ENCODE peak calls at places on chromosomes 7 and 10, in four cellular contexts. One of them, this sample, is unnamed.

GRCh38 chr7:133353775-133354174 is 100.9 kb downstream of the EXOC4 start:
- DNase-seq in HepG2: no peak
- DNase-seq in GM12878: no peak
- DNase-seq in K562: no peak
- DNase-seq in this sample: no peak

GRCh38 chr10:64091889-64092288 is 570.7 kb downstream of the REEP3 start:
- DNase-seq in HepG2: peak
- DNase-seq in GM12878: no peak
- DNase-seq in K562: no peak
- DNase-seq in this sample: peak

GRCh38 chr7:98250789-98251188 is 1.2 kb downstream of the TECPR1 start:
- DNase-seq in HepG2: no peak
- DNase-seq in GM12878: no peak
- DNase-seq in K562: no peak
- DNase-seq in this sample: no peak

GRCh38 chr10:119007211-119007574 is 22.3 kb upstream of the NANOS1 start:
- DNase-seq in HepG2: no peak
- DNase-seq in GM12878: no peak
- DNase-seq in K562: no peak
- DNase-seq in this sample: no peak

GRCh38 chr7:154757756-154758155 is 245.2 kb downstream of the PAXIP1 start:
- DNase-seq in HepG2: no peak
- DNase-seq in GM12878: no peak
- DNase-seq in K562: no peak
- DNase-seq in this sample: no peak

GRCh38 chr7:95595825-95596182 is 512 bp downstream of the PDK4 start:
- DNase-seq in HepG2: no peak
- DNase-seq in GM12878: no peak
- DNase-seq in K562: no peak
- DNase-seq in this sample: no peak

GRCh38 chr7:17849504-17849903 is 90.8 kb downstream of the SNX13 start:
- DNase-seq in HepG2: peak
- DNase-seq in GM12878: no peak
- DNase-seq in K562: no peak
- DNase-seq in this sample: no peak

GRCh38 chr10:102118867-102119266 is 1.3 kb downstream of the LDB1 start:
- DNase-seq in HepG2: no peak
- DNase-seq in GM12878: no peak
- DNase-seq in K562: no peak
- DNase-seq in this sample: no peak

GRCh38 chr10:112811741-112812551 is 138.1 kb upstream of the TCF7L2 start:
- DNase-seq in HepG2: peak
- DNase-seq in GM12878: no peak
- DNase-seq in K562: no peak
- DNase-seq in this sample: no peak

GRCh38 chr7:56083150-56083785 is 9.5 kb downstream of the PHKG1 start:
- DNase-seq in HepG2: no peak
- DNase-seq in GM12878: no peak
- DNase-seq in K562: no peak
- DNase-seq in this sample: no peak
- TF ChIP-seq TARDBP in HepG2: no peak
- TF ChIP-seq TARDBP in GM12878: no peak
- TF ChIP-seq TARDBP in K562: no peak
- TF ChIP-seq TARDBP in this sample: no peak

GRCh38 chr10:359093-359492 is 223.8 kb downstream of the ZMYND11 start:
- DNase-seq in HepG2: no peak
- DNase-seq in GM12878: no peak
- DNase-seq in K562: no peak
- DNase-seq in this sample: no peak

GRCh38 chr10:359762-360161 is 224.5 kb downstream of the ZMYND11 start:
- DNase-seq in HepG2: no peak
- DNase-seq in GM12878: no peak
- DNase-seq in K562: no peak
- DNase-seq in this sample: no peak

GRCh38 chr10:363152-363551 is 227.9 kb downstream of the ZMYND11 start:
- DNase-seq in HepG2: no peak
- DNase-seq in GM12878: no peak
- DNase-seq in K562: no peak
- DNase-seq in this sample: no peak

GRCh38 chr10:361203-362135 is 226.2 kb downstream of the ZMYND11 start:
- DNase-seq in HepG2: no peak
- DNase-seq in GM12878: no peak
- DNase-seq in K562: no peak
- DNase-seq in this sample: no peak

GRCh38 chr10:360653-361052 is 225.4 kb downstream of the ZMYND11 start:
- DNase-seq in HepG2: peak
- DNase-seq in GM12878: no peak
- DNase-seq in K562: no peak
- DNase-seq in this sample: no peak
- TF ChIP-seq TARDBP in HepG2: no peak
- TF ChIP-seq TARDBP in GM12878: no peak
- TF ChIP-seq TARDBP in K562: no peak
- TF ChIP-seq TARDBP in this sample: no peak

GRCh38 chr7:2643386-2644229 is 11.8 kb downstream of the TTYH3 start:
- DNase-seq in HepG2: no peak
- DNase-seq in GM12878: no peak
- DNase-seq in K562: no peak
- DNase-seq in this sample: no peak

GRCh38 chr7:2646680-2647571 is 15.1 kb downstream of the TTYH3 start:
- DNase-seq in HepG2: no peak
- DNase-seq in GM12878: no peak
- DNase-seq in K562: peak
- DNase-seq in this sample: no peak

GRCh38 chr7:2646336-2646679 is 14.5 kb downstream of the TTYH3 start:
- DNase-seq in HepG2: no peak
- DNase-seq in GM12878: no peak
- DNase-seq in K562: no peak
- DNase-seq in this sample: no peak

GRCh38 chr7:2644514-2645273 is 12.9 kb downstream of the TTYH3 start:
- DNase-seq in HepG2: no peak
- DNase-seq in GM12878: no peak
- DNase-seq in K562: no peak
- DNase-seq in this sample: no peak

GRCh38 chr7:2645274-2645868 is 13.6 kb downstream of the TTYH3 start:
- DNase-seq in HepG2: no peak
- DNase-seq in GM12878: no peak
- DNase-seq in K562: no peak
- DNase-seq in this sample: no peak
- TF ChIP-seq TARDBP in HepG2: no peak
- TF ChIP-seq TARDBP in GM12878: no peak
- TF ChIP-seq TARDBP in K562: no peak
- TF ChIP-seq TARDBP in this sample: no peak

DNA sequence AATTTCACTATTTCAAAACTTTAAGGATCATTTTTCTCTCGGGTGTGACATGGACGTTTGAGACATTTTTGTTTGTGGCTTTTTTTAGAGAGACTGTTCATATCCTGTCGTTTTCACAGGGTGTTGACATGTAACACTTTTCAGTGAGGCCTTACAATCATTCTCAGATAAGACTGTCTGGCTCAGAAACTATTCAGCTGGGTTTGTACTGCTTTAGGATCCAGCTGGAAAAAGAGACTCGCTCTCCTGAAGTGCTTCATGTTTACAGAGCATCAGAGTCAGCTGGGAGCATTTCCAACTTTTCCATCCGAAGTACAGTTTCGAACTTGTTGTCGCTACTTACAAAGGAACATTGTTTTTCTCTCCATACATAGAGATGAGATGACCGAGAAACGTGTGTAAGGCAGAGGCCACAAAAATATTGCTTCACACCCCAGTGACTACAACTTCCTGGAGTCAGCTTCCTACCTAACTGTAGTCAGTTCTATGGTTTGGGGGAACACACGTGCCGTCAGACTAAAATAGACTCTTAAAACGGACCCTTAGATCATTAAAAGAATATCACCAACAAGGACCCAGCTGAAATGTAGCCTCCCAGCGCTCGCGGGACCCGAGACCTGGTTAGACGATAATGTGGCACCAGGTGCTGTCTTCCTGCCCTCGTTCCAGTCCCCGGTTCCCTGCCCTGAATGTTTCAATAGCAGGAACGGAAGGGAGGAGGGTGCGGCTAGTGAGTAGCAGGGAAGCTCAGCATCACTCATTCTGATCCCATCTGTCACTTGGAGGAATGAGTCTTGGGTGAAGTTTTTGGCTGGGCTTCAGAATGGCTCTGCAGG is 78.0 kb downstream of the MKI67 start:
- DNase-seq in HepG2: peak
- DNase-seq in GM12878: no peak
- DNase-seq in K562: no peak
- DNase-seq in this sample: no peak
- TF ChIP-seq TARDBP in HepG2: no peak
- TF ChIP-seq TARDBP in GM12878: no peak
- TF ChIP-seq TARDBP in K562: no peak
- TF ChIP-seq TARDBP in this sample: no peak

GRCh38 chr10:73043766-73044377 is 52.8 kb downstream of the P4HA1 start:
- DNase-seq in HepG2: no peak
- DNase-seq in GM12878: no peak
- DNase-seq in K562: no peak
- DNase-seq in this sample: no peak

GRCh38 chr10:73042130-73042529 is 54.5 kb downstream of the P4HA1 start:
- DNase-seq in HepG2: no peak
- DNase-seq in GM12878: no peak
- DNase-seq in K562: no peak
- DNase-seq in this sample: no peak

GRCh38 chr10:73043319-73043718 is 53.3 kb downstream of the P4HA1 start:
- DNase-seq in HepG2: no peak
- DNase-seq in GM12878: no peak
- DNase-seq in K562: no peak
- DNase-seq in this sample: no peak

GRCh38 chr10:73039635-73040034 is 57.0 kb downstream of the P4HA1 start:
- DNase-seq in HepG2: no peak
- DNase-seq in GM12878: no peak
- DNase-seq in K562: no peak
- DNase-seq in this sample: no peak

DNA sequence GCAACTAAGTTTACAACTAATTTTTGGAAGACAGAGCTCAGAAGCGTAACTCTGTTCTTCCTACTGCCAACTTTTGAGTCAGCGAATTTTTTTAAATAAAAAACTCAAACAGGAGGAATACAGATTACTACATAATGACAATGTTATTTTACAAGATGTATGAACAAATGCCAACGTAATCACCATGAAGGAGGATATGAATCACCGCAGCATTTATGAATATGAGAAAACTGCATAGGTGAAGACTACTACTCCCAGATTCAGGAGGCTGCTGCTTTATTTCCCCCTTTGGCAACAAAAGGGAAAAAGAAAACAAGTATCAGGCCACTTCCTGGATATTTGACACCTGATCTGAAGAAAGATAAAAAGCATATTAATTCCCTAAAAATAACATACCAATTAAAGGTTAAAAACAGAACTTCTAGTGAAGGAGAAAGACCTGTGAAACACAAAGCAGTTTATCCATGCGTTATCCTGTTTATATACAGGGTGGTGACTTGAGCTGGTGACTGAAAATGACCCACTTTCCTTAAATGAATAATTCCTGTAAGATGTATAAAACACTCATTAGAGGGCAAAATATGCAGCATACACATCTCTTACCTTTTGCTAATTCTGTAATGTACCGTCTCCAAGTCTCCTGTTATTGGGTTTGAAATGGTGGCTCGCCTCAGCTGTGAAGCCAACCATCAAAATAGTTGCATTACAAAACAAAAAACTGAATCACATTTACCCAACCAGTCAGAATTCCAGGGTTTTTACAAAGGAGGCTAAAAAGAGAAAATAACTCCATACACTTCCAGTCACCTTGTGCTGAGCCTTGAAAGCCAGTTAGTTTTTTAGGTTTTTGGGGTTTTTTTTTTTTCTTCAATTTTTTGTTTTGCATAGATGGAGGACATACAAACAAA is 52.0 kb downstream of the P4HA1 start:
- DNase-seq in HepG2: no peak
- DNase-seq in GM12878: no peak
- DNase-seq in K562: no peak
- DNase-seq in this sample: no peak
- TF ChIP-seq TARDBP in HepG2: no peak
- TF ChIP-seq TARDBP in GM12878: no peak
- TF ChIP-seq TARDBP in K562: no peak
- TF ChIP-seq TARDBP in this sample: no peak

GRCh38 chr7:19530852-19531251 is 178.0 kb downstream of the POLR1F start:
- DNase-seq in HepG2: no peak
- DNase-seq in GM12878: no peak
- DNase-seq in K562: no peak
- DNase-seq in this sample: no peak
- TF ChIP-seq TARDBP in HepG2: no peak
- TF ChIP-seq TARDBP in GM12878: no peak
- TF ChIP-seq TARDBP in K562: no peak
- TF ChIP-seq TARDBP in this sample: no peak

GRCh38 chr7:51067757-51068156 is 248.9 kb downstream of the COBL start:
- DNase-seq in HepG2: peak
- DNase-seq in GM12878: no peak
- DNase-seq in K562: peak
- DNase-seq in this sample: peak
- TF ChIP-seq TARDBP in HepG2: no peak
- TF ChIP-seq TARDBP in GM12878: no peak
- TF ChIP-seq TARDBP in K562: no peak
- TF ChIP-seq TARDBP in this sample: no peak